ENCODE peak calls at places on chromosomes 7 and 10, in five cellular contexts. J is HepG2, S is HCT116, A is K562, K is GM12878. M is an unnamed sample.

GRCh38 chr7:44064791-44065430 is 456 bp downstream of the PGAM2 start:
- DNase-seq in J (no peak), S (no peak), A (no peak), K (no peak), M (peak; percentile 29)

GRCh38 chr10:70376436-70377378 is 5.7 kb downstream of the LRRC20 start:
- DNase-seq in J (no peak), S (no peak), A (no peak), K (no peak), M (no peak)

GRCh38 chr10:92891885-92892705 is 43.8 kb downstream of the EXOC6 start:
- DNase-seq in J (peak; percentile 96), S (peak; percentile 96), A (peak; percentile 38), K (no peak), M (peak; percentile 45)

GRCh38 chr10:79344502-79345195 is 2.6 kb upstream of the PPIF start:
- DNase-seq in J (no peak), S (no peak), A (no peak), K (no peak), M (no peak)

GRCh38 chr7:129401968-129402860 is 32.0 kb upstream of the STRIP2 start:
- DNase-seq in J (no peak), S (no peak), A (peak; percentile 55), K (peak; percentile 43), M (no peak)

GRCh38 chr10:102752934-102753664 is 9.4 kb downstream of the WBP1L start:
- DNase-seq in J (peak; percentile 63), S (no peak), A (peak; percentile 27), K (peak; percentile 19), M (peak; percentile 75)

GRCh38 chr10:113425596-113425995 is 127.3 kb upstream of the HABP2 start:
- DNase-seq in J (no peak), S (no peak), A (no peak), K (no peak), M (no peak)

GRCh38 chr7:774161-775109 is 47.4 kb upstream of the PRKAR1B start:
- DNase-seq in J (no peak), S (peak; percentile 7), A (peak; percentile 65), K (no peak), M (peak; percentile 83)

GRCh38 chr7:4790516-4790991 is 15.1 kb downstream of the AP5Z1 start:
- DNase-seq in J (no peak), S (no peak), A (no peak), K (no peak), M (no peak)

GRCh38 chr10:71444284-71445054 is 47.7 kb downstream of the CDH23 start:
- DNase-seq in J (no peak), S (no peak), A (no peak), K (no peak), M (no peak)

GRCh38 chr7:99375070-99375807 is 709 bp downstream of the ARPC1B start:
- DNase-seq in J (peak; percentile 64), S (no peak), A (peak; percentile 91), K (no peak), M (peak; percentile 71)

GRCh38 chr10:121823993-121824463 is 103.8 kb downstream of the ATE1 start:
- DNase-seq in J (peak; percentile 44), S (peak; percentile 36), A (peak; percentile 34), K (no peak), M (peak; percentile 68)

GRCh38 chr10:50554381-50554994 is 69.3 kb downstream of the SGMS1 start:
- DNase-seq in J (no peak), S (no peak), A (peak; percentile 36), K (no peak), M (peak; percentile 44)

GRCh38 chr7:4479367-4480039 is 202.6 kb upstream of the FOXK1 start:
- DNase-seq in J (peak; percentile 72), S (peak; percentile 73), A (peak; percentile 67), K (no peak), M (peak; percentile 94)

GRCh38 chr7:86913709-86914108 is 145.7 kb downstream of the ELAPOR2 start:
- DNase-seq in J (no peak), S (no peak), A (no peak), K (no peak), M (no peak)

GRCh38 chr7:53387515-53387914 is 352.1 kb downstream of the POM121L12 start:
- DNase-seq in J (no peak), S (no peak), A (no peak), K (no peak), M (no peak)

GRCh38 chr10:44779511-44779910 is 131.6 kb upstream of the TMEM72 start:
- DNase-seq in J (no peak), S (no peak), A (no peak), K (no peak), M (no peak)

GRCh38 chr7:100897111-100897608 is 1.5 kb upstream of the ACHE start:
- DNase-seq in J (no peak), S (no peak), A (peak; percentile 77), K (no peak), M (peak; percentile 70)

GRCh38 chr7:128203710-128204214 is 37.3 kb upstream of the LEP start:
- DNase-seq in J (no peak), S (no peak), A (no peak), K (no peak), M (no peak)

GRCh38 chr7:34260282-34260681 is 354.9 kb downstream of the BMPER start:
- DNase-seq in J (no peak), S (peak; percentile 61), A (no peak), K (no peak), M (no peak)

GRCh38 chr10:71191459-71192113 is 20.8 kb upstream of the UNC5B start:
- DNase-seq in J (no peak), S (no peak), A (no peak), K (no peak), M (peak; percentile 82)

GRCh38 chr7:42831051-42831952 is 80.6 kb downstream of the C7orf25 start:
- DNase-seq in J (peak; percentile 5), S (peak; percentile 7), A (no peak), K (no peak), M (peak; percentile 63)

GRCh38 chr7:47483604-47484273 is 98.2 kb downstream of the TNS3 start:
- DNase-seq in J (peak; percentile 36), S (no peak), A (no peak), K (no peak), M (peak; percentile 47)

GRCh38 chr7:46315891-46316290 is 394.8 kb upstream of the IGFBP3 start:
- DNase-seq in J (no peak), S (no peak), A (no peak), K (no peak), M (no peak)

DNA sequence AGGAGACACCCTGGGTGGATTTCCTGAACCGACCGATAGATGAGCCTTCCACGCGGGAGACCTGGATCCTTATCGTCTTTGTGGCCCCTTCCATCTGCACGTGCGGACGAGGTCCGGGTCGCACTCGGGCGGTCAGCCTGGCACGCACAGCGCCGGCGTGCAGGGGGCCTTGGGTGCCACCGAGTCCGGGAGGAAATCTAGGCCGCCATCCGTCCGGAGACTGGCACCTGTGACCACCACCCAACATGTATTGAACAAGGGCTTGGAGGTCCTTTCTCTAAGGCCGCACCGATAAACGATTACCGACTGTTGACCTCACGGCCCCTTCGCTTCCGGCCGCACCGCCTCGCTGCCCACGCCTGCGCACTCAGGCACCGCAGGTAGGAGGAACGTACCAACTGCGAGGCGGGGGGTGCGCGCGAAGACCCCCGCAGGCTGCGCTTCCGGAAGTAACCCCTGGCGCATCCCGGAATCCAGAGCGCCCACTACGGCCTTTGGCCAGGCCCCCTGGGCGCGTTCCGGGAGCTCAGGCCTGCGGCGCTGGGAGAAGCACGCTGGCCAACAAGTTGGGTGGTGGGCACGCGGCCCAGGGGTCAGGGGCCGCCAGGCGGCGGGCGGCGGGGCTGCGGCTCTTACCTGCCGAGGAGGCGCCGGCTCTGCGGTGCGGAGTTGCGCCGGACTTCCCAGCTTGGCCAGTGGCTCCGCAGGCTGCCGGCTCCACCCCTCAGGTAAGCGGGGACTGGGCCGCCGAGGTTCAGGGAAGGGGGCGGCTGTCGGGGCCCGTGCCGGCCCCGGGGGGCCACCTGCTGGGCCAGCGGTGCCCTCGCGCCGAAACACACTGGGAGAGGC is at the start of the genes ACTR3C and LRRC61:
- DNase-seq in J (peak; percentile 74), S (no peak), A (peak; percentile 89), K (no peak), M (peak; percentile 91)
- TF ChIP-seq EZH2 in J (no peak), S (no peak), A (no peak), K (no peak), M (no peak)

DNA sequence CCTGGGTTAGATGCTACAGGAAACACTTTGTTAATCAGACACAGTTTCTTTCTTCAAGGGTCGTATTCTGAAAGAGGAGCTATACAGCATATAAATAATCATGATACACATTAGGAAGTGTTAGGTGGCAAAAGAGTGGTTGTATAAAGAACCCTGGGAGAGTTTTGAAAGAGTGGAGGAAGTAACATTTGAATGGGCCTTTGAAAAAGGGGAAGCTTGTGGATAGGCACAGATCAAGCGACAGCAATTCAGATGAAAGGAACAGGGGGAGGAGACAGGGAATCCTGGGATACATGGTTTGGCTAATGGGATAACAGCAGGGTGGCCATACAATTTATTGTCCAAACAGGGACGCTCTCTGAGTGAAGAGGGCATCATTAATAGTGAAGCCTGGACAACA is 76.1 kb downstream of the ICA1 start:
- DNase-seq in J (no peak), S (no peak), A (no peak), K (no peak), M (no peak)
- TF ChIP-seq REST in J (no peak), S (no peak), A (no peak), K (no peak), M (no peak)

GRCh38 chr10:10055656-10056445 is 961.8 kb upstream of the CELF2 start:
- DNase-seq in J (no peak), S (no peak), A (no peak), K (no peak), M (no peak)

GRCh38 chr10:10053051-10053450 is 964.6 kb upstream of the CELF2 start:
- DNase-seq in J (no peak), S (no peak), A (no peak), K (no peak), M (no peak)

GRCh38 chr10:10056958-10057357 is 960.7 kb upstream of the CELF2 start:
- DNase-seq in J (no peak), S (no peak), A (no peak), K (no peak), M (peak; percentile 37)
- TF ChIP-seq CTCF in J (no peak), S (no peak), A (no peak), K (no peak), M (peak; percentile 35)

GRCh38 chr10:124446830-124447740 is 2.8 kb downstream of the NKX1-2 start:
- DNase-seq in J (no peak), S (no peak), A (no peak), K (no peak), M (peak; percentile 61)
- TF ChIP-seq EZH2 in J (no peak), S (no peak), A (no peak), K (no peak), M (no peak)

GRCh38 chr10:54496852-54497251 is 304.2 kb downstream of the PCDH15 start:
- DNase-seq in J (no peak), S (no peak), A (no peak), K (no peak), M (no peak)
- TF ChIP-seq REST in J (no peak), S (no peak), A (no peak), K (no peak), M (no peak)

M was measured in GM23338.